ENCODE peak calls at places on chromosome 18, in six cellular contexts. E is fibroblast of mammary gland, U is hepatocyte, D is prostate gland, X is BJ, S is nephron progenitor cell. N is an unnamed sample.

GRCh38 chr18:76801567-76802505 is 20.5 kb upstream of the ZNF236 start:
- DNase-seq in E (peak), U (peak), D (peak), X (no peak), S (peak), N (no peak)

GRCh38 chr18:55272510-55273243 is 313.4 kb upstream of the CCDC68 start:
- DNase-seq in E (peak), U (no peak), D (no peak), X (no peak), S (no peak), N (peak)

GRCh38 chr18:398866-399637 is 101.4 kb downstream of the COLEC12 start:
- DNase-seq in E (no peak), U (no peak), D (no peak), X (no peak), S (no peak), N (no peak)

GRCh38 chr18:21740724-21741510 is at the start of gene MIB1:
- DNase-seq in E (no peak), U (peak), D (peak), X (peak), S (peak), N (no peak)

GRCh38 chr18:50172367-50172766 is 22.6 kb downstream of the MYO5B start:
- DNase-seq in E (no peak), U (no peak), D (no peak), X (no peak), S (no peak), N (no peak)

GRCh38 chr18:75477913-75478312 is 50.4 kb upstream of the SMIM21 start:
- DNase-seq in E (peak), U (no peak), D (no peak), X (no peak), S (no peak), N (peak)

GRCh38 chr18:26804474-26804873 is 61.0 kb downstream of the AQP4 start:
- DNase-seq in E (no peak), U (peak), D (no peak), X (no peak), S (peak), N (no peak)

GRCh38 chr18:12990128-12990485 is 1.1 kb upstream of the CEP192 start:
- DNase-seq in E (peak), U (no peak), D (no peak), X (no peak), S (no peak), N (no peak)

GRCh38 chr18:12034241-12035100 is 53.2 kb downstream of the IMPA2 start:
- DNase-seq in E (no peak), U (no peak), D (no peak), X (no peak), S (no peak), N (no peak)

GRCh38 chr18:45361148-45361851 is 254.0 kb upstream of the SLC14A2 start:
- DNase-seq in E (peak), U (no peak), D (no peak), X (peak), S (no peak), N (no peak)

GRCh38 chr18:43092539-43092938 is 22.9 kb downstream of the RIT2 start:
- DNase-seq in E (no peak), U (no peak), D (no peak), X (no peak), S (no peak), N (no peak)

GRCh38 chr18:25279961-25280360 is 72.0 kb downstream of the ZNF521 start:
- DNase-seq in E (no peak), U (no peak), D (no peak), X (no peak), S (no peak), N (no peak)

GRCh38 chr18:39702888-39703287 is 2137.3 kb upstream of the CELF4 start:
- DNase-seq in E (no peak), U (no peak), D (no peak), X (no peak), S (no peak), N (no peak)

GRCh38 chr18:70662588-70662987 is 373.7 kb downstream of the SOCS6 start:
- DNase-seq in E (no peak), U (no peak), D (no peak), X (no peak), S (no peak), N (no peak)
- TF ChIP-seq CTCF in E (no peak), U (no peak), D (no peak), X (no peak), S (no peak), N (no peak)

DNA sequence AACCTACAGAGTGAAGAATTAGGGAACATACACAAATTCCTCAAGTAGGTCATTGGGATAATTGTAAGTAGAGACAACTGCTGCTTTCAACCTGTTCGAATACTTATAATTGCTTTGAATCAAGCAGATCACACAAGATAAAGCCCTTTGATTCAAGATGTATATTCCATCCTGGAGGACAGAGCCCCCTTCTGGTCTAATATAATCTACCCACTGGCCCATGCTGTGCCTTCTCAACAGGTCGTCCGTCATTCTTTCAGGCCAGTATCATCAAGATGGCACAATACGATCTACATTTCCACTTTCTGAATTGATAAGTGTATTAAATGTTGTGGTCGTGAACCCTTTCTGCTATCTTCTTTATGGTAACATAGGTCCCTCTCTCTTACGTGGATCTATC is 387.0 kb upstream of the CDH19 start:
- DNase-seq in E (no peak), U (no peak), D (no peak), X (no peak), S (no peak), N (no peak)
- TF ChIP-seq CTCF in E (no peak), U (no peak), D (no peak), X (no peak), S (no peak), N (no peak)

GRCh38 chr18:2707559-2708168 is 52.1 kb downstream of the SMCHD1 start:
- DNase-seq in E (no peak), U (no peak), D (no peak), X (no peak), S (no peak), N (no peak)
- TF ChIP-seq CTCF in E (no peak), U (no peak), D (no peak), X (no peak), S (no peak), N (no peak)

GRCh38 chr18:7872569-7872968 is 305.5 kb downstream of the PTPRM start:
- DNase-seq in E (peak), U (peak), D (no peak), X (peak), S (no peak), N (peak)
- TF ChIP-seq CTCF in E (peak), U (peak), D (no peak), X (peak), S (no peak), N (peak)

DNA sequence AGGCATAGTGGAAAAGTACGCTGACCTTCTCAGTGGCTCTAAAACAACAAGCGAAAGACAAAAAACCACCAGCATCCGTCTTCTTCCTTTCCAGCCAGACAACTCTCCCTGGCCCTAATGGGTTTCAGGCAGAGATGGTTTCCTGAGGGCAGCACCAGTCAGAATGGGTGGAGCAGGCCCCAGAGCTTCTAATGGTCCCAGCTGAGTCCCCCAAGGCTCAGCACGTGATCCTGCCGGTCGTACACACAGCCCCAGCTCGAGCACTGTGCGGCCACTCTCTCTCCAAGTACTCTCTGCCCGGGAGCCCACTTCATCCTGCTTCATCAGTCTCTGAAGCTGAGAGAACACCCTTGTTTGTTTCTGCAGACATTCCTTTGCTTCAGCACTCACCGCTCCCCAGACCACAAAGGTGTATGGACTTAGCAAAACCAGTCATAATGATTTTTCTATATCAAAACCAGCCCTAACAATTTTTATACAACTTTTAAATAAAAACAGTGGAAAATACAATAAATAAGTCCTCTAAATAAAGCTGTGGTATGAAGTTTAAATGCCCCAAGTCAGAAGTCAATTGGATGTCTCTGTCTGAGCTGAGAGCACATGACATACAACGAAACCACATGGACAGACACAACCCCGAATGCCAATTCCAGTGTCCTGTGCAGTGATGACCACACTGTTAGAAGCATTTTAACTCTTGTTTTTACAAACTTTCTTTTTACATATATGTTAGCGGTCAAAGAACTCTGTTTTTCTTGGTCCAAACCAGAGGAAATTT is 63.9 kb downstream of the PARD6G start:
- DNase-seq in E (no peak), U (no peak), D (no peak), X (no peak), S (no peak), N (no peak)
- TF ChIP-seq CTCF in E (no peak), U (no peak), D (no peak), X (no peak), S (no peak), N (no peak)